ENCODE peak calls at places on chromosome 2, in four cellular contexts. X is GM23338, A is BJ, R is RWPE1. D is an unnamed sample.

GRCh38 chr2:123514808-123515207 is 510.3 kb upstream of the CNTNAP5 start:
- DNase-seq in X (peak; percentile 38), A (no peak), R (no peak), D (no peak)

GRCh38 chr2:150981826-150982225 is 279.8 kb downstream of the RBM43 start:
- DNase-seq in X (no peak), A (no peak), R (no peak), D (peak; percentile 54)

GRCh38 chr2:9525266-9525665 is 30.4 kb downstream of the ADAM17 start:
- DNase-seq in X (no peak), A (no peak), R (no peak), D (no peak)

GRCh38 chr2:112142525-112143078 is 4.4 kb downstream of the FBLN7 start:
- DNase-seq in X (no peak), A (no peak), R (no peak), D (no peak)

GRCh38 chr2:64021578-64021977 is 2.4 kb upstream of the VPS54 start:
- DNase-seq in X (no peak), A (no peak), R (no peak), D (peak; percentile 10)

GRCh38 chr2:19936979-19937378 is 35.2 kb upstream of the TTC32 start:
- DNase-seq in X (no peak), A (no peak), R (no peak), D (no peak)

GRCh38 chr2:58641001-58641400 is 399.9 kb upstream of the FANCL start:
- DNase-seq in X (no peak), A (no peak), R (no peak), D (no peak)

GRCh38 chr2:229141626-229142025 is 129.5 kb downstream of the PID1 start:
- DNase-seq in X (no peak), A (no peak), R (peak; percentile 57), D (no peak)

GRCh38 chr2:188079176-188079575 is 212.5 kb upstream of the GULP1 start:
- DNase-seq in X (no peak), A (peak; percentile 88), R (no peak), D (no peak)

GRCh38 chr2:18536100-18536499 is 24.4 kb downstream of the RDH14 start:
- DNase-seq in X (no peak), A (no peak), R (peak; percentile 70), D (no peak)

GRCh38 chr2:240864475-240864874 is 4.1 kb upstream of the AGXT start:
- DNase-seq in X (no peak), A (no peak), R (no peak), D (no peak)

GRCh38 chr2:112529751-112530150 is 12.5 kb upstream of the POLR1B start:
- DNase-seq in X (no peak), A (no peak), R (no peak), D (no peak)

GRCh38 chr2:54728669-54729120 is 5.2 kb downstream of the EML6 start:
- DNase-seq in X (no peak), A (peak; percentile 83), R (peak; percentile 74), D (peak; percentile 68)

GRCh38 chr2:110725370-110725769 is 7.0 kb upstream of the ACOXL start:
- DNase-seq in X (no peak), A (no peak), R (no peak), D (no peak)

GRCh38 chr2:28648671-28649395 is 102.8 kb upstream of the PPP1CB start:
- DNase-seq in X (no peak), A (no peak), R (no peak), D (no peak)

GRCh38 chr2:201433389-201433995 is 17.8 kb downstream of the TRAK2 start:
- DNase-seq in X (no peak), A (no peak), R (no peak), D (no peak)

GRCh38 chr2:224038830-224039079 is 331 bp downstream of the SERPINE2 start:
- DNase-seq in X (no peak), A (no peak), R (no peak), D (no peak)

GRCh38 chr2:130372055-130372832 is 16.4 kb downstream of the PTPN18 start:
- DNase-seq in X (peak; percentile 90), A (no peak), R (peak; percentile 80), D (peak; percentile 95)

GRCh38 chr2:232480201-232481190 is 7.1 kb downstream of the ECEL1 start:
- DNase-seq in X (no peak), A (no peak), R (no peak), D (no peak)

GRCh38 chr2:74772071-74772470 is 61.9 kb upstream of the HK2 start:
- DNase-seq in X (no peak), A (peak; percentile 23), R (no peak), D (no peak)

GRCh38 chr2:231174211-231174651 is 24.2 kb upstream of the ARMC9 start:
- DNase-seq in X (no peak), A (no peak), R (no peak), D (no peak)

GRCh38 chr2:202201220-202202160 is 36.9 kb downstream of the SUMO1 start:
- DNase-seq in X (no peak), A (no peak), R (no peak), D (no peak)

GRCh38 chr2:100924520-100925451 is 77.3 kb upstream of the RPL31 start:
- DNase-seq in X (no peak), A (no peak), R (no peak), D (peak; percentile 30)

GRCh38 chr2:238351315-238351714 is 31.0 kb downstream of the TRAF3IP1 start:
- DNase-seq in X (no peak), A (no peak), R (no peak), D (no peak)

GRCh38 chr2:65231121-65231520 is 3.5 kb downstream of the ACTR2 start:
- DNase-seq in X (no peak), A (no peak), R (peak; percentile 53), D (no peak)

GRCh38 chr2:239543696-239544095 is 142.9 kb upstream of the HDAC4 start:
- DNase-seq in X (no peak), A (no peak), R (no peak), D (no peak)

GRCh38 chr2:233152541-233152940 is 92.4 kb downstream of the INPP5D start:
- DNase-seq in X (no peak), A (no peak), R (no peak), D (no peak)

GRCh38 chr2:217853301-217853881 is 149.4 kb downstream of the TNS1 start:
- DNase-seq in X (no peak), A (peak; percentile 26), R (no peak), D (peak; percentile 46)

GRCh38 chr2:160994141-160995002 is 165.9 kb upstream of the TANK start:
- DNase-seq in X (peak; percentile 90), A (peak; percentile 82), R (peak; percentile 66), D (peak; percentile 92)
- TF ChIP-seq CTCF in X (peak; percentile 93), A (peak; percentile 74), R (peak; percentile 85), D (peak; percentile 88)

DNA sequence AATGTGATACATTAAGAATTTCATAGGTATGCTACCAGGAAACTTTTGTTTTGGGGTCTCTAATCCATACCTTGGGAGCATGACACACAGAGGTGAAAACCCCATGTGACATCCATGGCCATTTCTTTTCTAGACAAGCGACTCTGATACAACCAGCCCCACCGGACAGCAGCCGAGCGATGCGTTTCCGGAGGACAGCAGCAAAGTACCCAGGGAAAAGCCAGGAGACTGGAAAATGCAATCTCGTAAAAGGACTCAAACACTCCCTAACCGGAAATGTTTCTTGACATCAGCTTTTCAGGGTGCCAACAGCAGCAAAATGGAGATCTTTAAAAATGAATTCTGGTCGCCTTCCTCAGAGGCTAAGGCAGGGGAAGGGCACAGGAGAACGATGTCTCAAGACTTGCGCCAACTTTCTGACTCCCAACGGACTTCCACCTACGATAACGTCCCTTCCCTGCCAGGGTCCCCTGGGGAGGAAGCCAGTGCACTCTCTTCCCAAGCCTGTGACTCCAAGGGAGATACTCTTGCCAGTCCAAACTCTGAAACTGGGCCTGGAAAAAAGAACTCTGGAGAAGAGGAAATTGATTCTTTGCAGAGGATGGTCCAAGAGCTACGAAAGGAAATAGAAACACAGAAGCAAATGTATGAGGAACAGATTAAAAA is 48.9 kb downstream of the BMP10 start:
- DNase-seq in X (no peak), A (no peak), R (no peak), D (no peak)
- TF ChIP-seq CTCF in X (no peak), A (no peak), R (no peak), D (no peak)

DNA sequence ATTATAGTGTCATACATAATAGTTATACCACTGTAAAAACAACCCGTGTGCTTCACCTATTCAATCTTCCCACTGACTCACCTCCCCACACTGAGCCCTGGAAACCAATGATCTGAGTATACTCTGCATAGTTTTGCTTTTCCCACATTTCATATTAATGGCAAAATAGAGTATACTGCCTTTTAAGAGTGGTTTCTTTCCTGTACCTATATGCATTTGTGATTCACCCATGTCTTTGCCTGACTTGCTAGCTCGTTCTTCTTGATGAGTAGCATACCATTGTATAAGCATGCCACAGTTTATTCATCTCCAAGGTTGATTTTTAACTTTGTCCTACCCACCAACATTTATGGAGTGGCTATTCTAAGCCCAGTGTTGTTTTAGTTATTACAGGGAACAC is 686.4 kb downstream of the PLCL1 start:
- DNase-seq in X (no peak), A (no peak), R (no peak), D (no peak)
- TF ChIP-seq CTCF in X (no peak), A (no peak), R (no peak), D (no peak)

GRCh38 chr2:236939751-236940229 is 145.9 kb upstream of the COPS8 start:
- DNase-seq in X (no peak), A (no peak), R (no peak), D (peak; percentile 47)
- TF ChIP-seq CTCF in X (no peak), A (no peak), R (no peak), D (no peak)

GRCh38 chr2:171530378-171530777 is 8.1 kb downstream of the CYBRD1 start:
- DNase-seq in X (no peak), A (no peak), R (no peak), D (no peak)

GRCh38 chr2:171523969-171524401 is 1.7 kb downstream of the CYBRD1 start:
- DNase-seq in X (peak; percentile 55), A (no peak), R (peak; percentile 80), D (peak; percentile 13)

GRCh38 chr2:171531291-171531690 is 9.0 kb downstream of the CYBRD1 start:
- DNase-seq in X (no peak), A (no peak), R (no peak), D (no peak)

GRCh38 chr2:171531836-171532450 is 9.7 kb downstream of the CYBRD1 start:
- DNase-seq in X (no peak), A (no peak), R (no peak), D (no peak)

DNA sequence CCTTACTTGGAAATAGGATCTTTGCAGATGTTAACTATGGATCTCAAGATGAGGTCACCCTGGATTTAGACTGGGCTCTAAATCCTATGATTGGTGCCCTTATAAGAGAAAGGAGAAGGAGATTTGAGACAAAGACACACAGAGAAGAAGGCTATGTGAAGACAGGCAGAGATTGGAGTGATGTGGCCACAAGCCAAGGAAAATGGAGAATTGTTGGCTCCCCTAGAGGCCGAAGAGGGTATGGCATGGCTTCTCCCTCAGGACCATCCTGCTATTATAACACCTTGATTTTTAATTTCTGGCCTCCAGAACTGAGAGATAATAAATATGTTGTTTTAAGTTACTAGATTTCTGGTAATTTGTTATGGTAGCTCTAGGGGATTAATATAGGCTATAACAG is 7.6 kb downstream of the CYBRD1 start:
- DNase-seq in X (peak; percentile 49), A (no peak), R (no peak), D (no peak)
- TF ChIP-seq CTCF in X (peak; percentile 87), A (peak; percentile 58), R (peak; percentile 53), D (peak; percentile 27)

DNA sequence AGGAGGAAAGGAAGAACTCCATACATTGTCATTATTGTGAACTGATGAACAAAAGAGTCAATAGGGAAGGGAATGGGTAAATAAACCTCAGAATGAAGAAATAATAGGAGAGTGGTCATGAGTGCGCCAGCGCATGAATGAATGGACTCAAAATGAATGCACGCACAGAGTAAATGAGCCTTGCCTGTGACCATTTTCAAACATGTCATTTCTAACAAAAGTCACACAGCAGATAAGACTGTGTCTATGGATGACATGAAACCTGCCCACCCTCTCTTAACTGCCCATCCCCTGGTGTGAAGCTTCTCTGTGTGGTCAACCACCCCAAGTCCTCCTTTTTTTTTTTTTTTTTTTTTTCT is 121.1 kb upstream of the TEX51 start:
- DNase-seq in X (no peak), A (no peak), R (no peak), D (no peak)
- TF ChIP-seq CTCF in X (no peak), A (no peak), R (peak; percentile 48), D (no peak)

D was measured in hepatocyte.